ENCODE peak calls at places on chromosomes 12 and 14, in six cellular contexts. H, S, X, W, N and E are unnamed samples.
A peak's percentile ranks its signal among the peaks of the same experiment; 100 is the strongest.

GRCh38 chr14:59276235-59276634 is 87.8 kb downstream of the DAAM1 start:
- DNase-seq in H (no peak), S (no peak), X (no peak), W (no peak), N (no peak), E (no peak)

GRCh38 chr12:4441355-4442330 is 4.0 kb downstream of the FGF6 start:
- DNase-seq in H (no peak), S (peak; percentile 97), X (no peak), W (no peak), N (no peak), E (no peak)

GRCh38 chr12:21934173-21934572 is 7.1 kb downstream of the ABCC9 start:
- DNase-seq in H (no peak), S (no peak), X (no peak), W (no peak), N (no peak), E (peak; percentile 37)

GRCh38 chr12:96263449-96263902 is 69.3 kb downstream of the ELK3 start:
- DNase-seq in H (no peak), S (no peak), X (no peak), W (no peak), N (peak; percentile 55), E (no peak)

GRCh38 chr14:54686219-54686870 is 119.4 kb downstream of the SAMD4A start:
- DNase-seq in H (no peak), S (no peak), X (no peak), W (no peak), N (peak; percentile 87), E (no peak)

GRCh38 chr12:114201794-114202193 is 204.2 kb downstream of the TBX5 start:
- DNase-seq in H (no peak), S (no peak), X (no peak), W (no peak), N (no peak), E (no peak)

GRCh38 chr12:25427328-25428249 is 125.5 kb downstream of the LMNTD1 start:
- DNase-seq in H (no peak), S (no peak), X (no peak), W (no peak), N (no peak), E (peak; percentile 91)

GRCh38 chr12:76183459-76184186 is 99.1 kb upstream of the NAP1L1 start:
- DNase-seq in H (no peak), S (no peak), X (no peak), W (no peak), N (peak; percentile 97), E (peak; percentile 98)

GRCh38 chr12:106954462-106955376 is 988 bp upstream of the TMEM263 start:
- DNase-seq in H (peak; percentile 79), S (peak; percentile 56), X (peak; percentile 66), W (peak; percentile 11), N (peak; percentile 50), E (no peak)

GRCh38 chr12:53955036-53955775 is 503 bp downstream of the HOXC12 start:
- DNase-seq in H (peak; percentile 61), S (peak; percentile 78), X (no peak), W (no peak), N (no peak), E (no peak)

GRCh38 chr14:39015964-39016577 is 87.0 kb downstream of the SEC23A start:
- DNase-seq in H (no peak), S (no peak), X (no peak), W (no peak), N (peak; percentile 43), E (no peak)

GRCh38 chr12:75525263-75525662 is 13.9 kb upstream of the KRR1 start:
- DNase-seq in H (no peak), S (no peak), X (no peak), W (no peak), N (no peak), E (no peak)

GRCh38 chr14:68911594-68912227 is 67.4 kb downstream of the ACTN1 start:
- DNase-seq in H (no peak), S (peak; percentile 92), X (peak; percentile 76), W (peak; percentile 72), N (peak; percentile 84), E (no peak)

GRCh38 chr12:83841620-83842019 is 1071.0 kb downstream of the SLC6A15 start:
- DNase-seq in H (no peak), S (no peak), X (no peak), W (no peak), N (no peak), E (peak; percentile 28)

GRCh38 chr12:11075642-11076041 is 13.5 kb upstream of the TAS2R46 start:
- DNase-seq in H (no peak), S (no peak), X (no peak), W (no peak), N (no peak), E (no peak)

GRCh38 chr12:46788247-46788887 is 37.4 kb downstream of the SLC38A4 start:
- DNase-seq in H (no peak), S (no peak), X (no peak), W (no peak), N (peak; percentile 3), E (peak; percentile 87)

GRCh38 chr14:63467440-63468072 is 75.6 kb downstream of the PPP2R5E start:
- DNase-seq in H (no peak), S (no peak), X (no peak), W (no peak), N (no peak), E (no peak)

GRCh38 chr14:71651228-71651627 is 281.0 kb upstream of the RGS6 start:
- DNase-seq in H (no peak), S (no peak), X (no peak), W (no peak), N (peak; percentile 91), E (peak; percentile 56)

GRCh38 chr12:64385468-64385867 is 5.1 kb downstream of the C12orf56 start:
- DNase-seq in H (no peak), S (no peak), X (no peak), W (peak; percentile 12), N (no peak), E (no peak)

GRCh38 chr14:75689012-75689411 is 28.0 kb downstream of the TTLL5 start:
- DNase-seq in H (no peak), S (no peak), X (no peak), W (no peak), N (peak; percentile 62), E (no peak)

GRCh38 chr14:103273847-103274615 is 60.0 kb upstream of the EIF5 start:
- DNase-seq in H (no peak), S (no peak), X (no peak), W (no peak), N (no peak), E (no peak)

GRCh38 chr14:41743140-41743539 is 136.5 kb downstream of the LRFN5 start:
- DNase-seq in H (no peak), S (no peak), X (no peak), W (no peak), N (no peak), E (no peak)

GRCh38 chr14:91154851-91155625 is 41.2 kb downstream of the DGLUCY start:
- DNase-seq in H (no peak), S (no peak), X (no peak), W (no peak), N (peak; percentile 78), E (no peak)

GRCh38 chr12:49964849-49965624 is 3.4 kb downstream of the AQP5 start:
- DNase-seq in H (no peak), S (no peak), X (no peak), W (no peak), N (no peak), E (no peak)

GRCh38 chr14:105891631-105892452 is 365.5 kb downstream of the TMEM121 start:
- DNase-seq in H (peak; percentile 53), S (peak; percentile 15), X (peak; percentile 37), W (no peak), N (no peak), E (no peak)

GRCh38 chr12:100138048-100138907 is 4.4 kb downstream of the BLTP3B start:
- DNase-seq in H (no peak), S (no peak), X (no peak), W (no peak), N (peak; percentile 43), E (peak; percentile 28)

GRCh38 chr12:19444097-19444496 is 4.8 kb downstream of the AEBP2 start:
- DNase-seq in H (no peak), S (no peak), X (no peak), W (no peak), N (no peak), E (no peak)

GRCh38 chr14:49194067-49194466 is 392.1 kb downstream of the RPS29 start:
- DNase-seq in H (no peak), S (no peak), X (no peak), W (no peak), N (no peak), E (no peak)

GRCh38 chr12:52499836-52500560 is 6.9 kb upstream of the KRT6A start:
- DNase-seq in H (no peak), S (no peak), X (no peak), W (no peak), N (peak; percentile 38), E (peak; percentile 53)

DNA sequence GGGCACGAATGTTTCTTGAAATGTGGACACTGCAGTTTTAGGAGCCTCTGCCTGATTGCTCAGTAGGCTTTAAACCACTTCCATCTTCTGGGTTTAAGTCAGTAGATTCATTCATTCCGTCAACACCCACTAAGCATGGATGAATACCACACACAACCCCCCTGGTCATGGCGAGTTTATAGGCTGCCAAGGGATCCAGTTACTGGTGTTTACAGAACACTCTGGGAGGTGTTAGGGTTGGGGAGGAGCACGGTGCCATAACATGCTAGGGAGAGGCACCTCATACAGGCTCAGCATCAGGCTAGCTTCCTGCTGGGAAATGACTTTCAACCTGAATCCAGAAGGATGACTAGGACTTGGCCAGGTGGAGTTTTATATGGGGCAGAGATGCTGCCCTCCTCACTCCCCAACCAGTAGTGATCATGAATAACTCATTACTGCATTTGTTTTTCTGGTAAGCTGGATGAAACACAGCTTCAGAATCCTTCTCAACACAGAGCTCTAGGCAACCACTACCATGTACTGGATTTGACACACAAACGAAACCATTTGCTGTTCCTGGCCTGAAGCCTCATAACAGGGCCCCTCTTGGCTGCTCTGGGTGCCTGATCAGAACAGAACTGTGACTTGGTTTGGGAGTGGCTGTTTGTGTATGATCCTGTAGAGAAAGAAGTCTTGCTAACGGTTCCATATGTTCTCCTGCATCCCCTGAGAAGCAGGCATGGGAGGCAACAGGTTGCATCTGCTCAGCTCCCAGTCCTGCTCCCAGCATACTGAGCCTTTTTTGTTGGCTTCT is 47.9 kb downstream of the FBXW8 start:
- DNase-seq in H (no peak), S (peak; percentile 42), X (no peak), W (no peak), N (no peak), E (no peak)
- H3K27ac ChIP-seq in H (no peak overlapping the region), S (no peak overlapping the region), X (no peak overlapping the region), W (no peak overlapping the region), N (no peak overlapping the region), E (no peak overlapping the region)

GRCh38 chr12:105378821-105379400 is 48.4 kb downstream of the C12orf75 start:
- DNase-seq in H (no peak), S (peak; percentile 68), X (no peak), W (no peak), N (no peak), E (no peak)
- TF ChIP-seq CTCF in H (no peak), S (peak; percentile 62), X (no peak), W (no peak), N (peak; percentile 26), E (peak; percentile 46)

DNA sequence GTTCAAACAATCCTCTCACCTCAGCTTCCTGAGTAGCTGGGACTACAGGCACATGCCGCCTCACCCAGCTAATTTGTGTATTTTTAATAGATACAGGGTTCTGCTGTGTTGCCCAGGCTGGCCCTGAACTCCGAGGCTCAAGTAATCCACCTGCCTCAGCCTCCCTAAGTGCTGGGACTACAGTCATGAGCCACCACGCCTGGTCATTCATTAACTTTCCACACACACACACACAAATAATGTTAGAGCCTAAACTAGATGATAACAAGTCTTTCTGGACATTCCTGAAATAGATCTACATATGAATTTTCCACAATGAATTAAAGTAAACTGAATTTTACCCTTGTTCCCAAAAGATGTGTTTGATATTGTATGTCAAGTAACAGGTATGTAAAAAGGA is 776.0 kb downstream of the GALC start:
- DNase-seq in H (no peak), S (no peak), X (no peak), W (no peak), N (no peak), E (no peak)
- H3K27me3 ChIP-seq in H (no peaks in the 10 kb centered on the region), S (no peaks in the 10 kb centered on the region), X (no peaks in the 10 kb centered on the region), W (no peaks in the 10 kb centered on the region), N (no peaks in the 10 kb centered on the region), E (no peaks in the 10 kb centered on the region)

GRCh38 chr12:120080043-120080400 is 36.5 kb downstream of the RAB35 start:
- DNase-seq in H (no peak), S (no peak), X (peak; percentile 22), W (no peak), N (no peak), E (no peak)
- H3K27ac ChIP-seq in H (no peak overlapping the region), S (no peak overlapping the region), X (no peak overlapping the region), W (peak overlapping the region; percentile 23), N (no peak overlapping the region), E (no peak overlapping the region)